ENCODE peak calls at places on chromosomes 3 and 15, in four cellular contexts. One of them, this sample, is unnamed. For H3K4me1, the result is how much of the 10 kb centered on the place peaks cover.

GRCh38 chr15:80185152-80185551 is 32.4 kb downstream of the FAH start:
- DNase-seq in A549: no peak
- DNase-seq in mucosa of descending colon: no peak
- DNase-seq in adipocyte: no peak
- DNase-seq in this sample: no peak

GRCh38 chr15:85114886-85115285 is 133.2 kb downstream of the PDE8A start:
- DNase-seq in mucosa of descending colon: no peak
- DNase-seq in A549: no peak
- DNase-seq in adipocyte: no peak
- DNase-seq in this sample: no peak

GRCh38 chr3:56917740-56918568 is 116.2 kb upstream of the ARHGEF3 start:
- DNase-seq in A549: no peak
- DNase-seq in adipocyte: no peak
- DNase-seq in mucosa of descending colon: peak
- DNase-seq in this sample: no peak

GRCh38 chr3:36650271-36650671 is 114.1 kb downstream of the DCLK3 start:
- DNase-seq in mucosa of descending colon: no peak
- DNase-seq in adipocyte: peak
- DNase-seq in A549: no peak
- DNase-seq in this sample: no peak

GRCh38 chr3:70072180-70072579 is 72.6 kb downstream of the SAMMSON start:
- DNase-seq in A549: no peak
- DNase-seq in mucosa of descending colon: no peak
- DNase-seq in adipocyte: no peak
- DNase-seq in this sample: peak

GRCh38 chr3:65551945-65552344 is 486.8 kb downstream of the MAGI1 start:
- DNase-seq in mucosa of descending colon: no peak
- DNase-seq in A549: no peak
- DNase-seq in adipocyte: no peak
- DNase-seq in this sample: no peak

GRCh38 chr3:101809178-101810022 is 30.4 kb downstream of the NXPE3 start:
- DNase-seq in mucosa of descending colon: peak
- DNase-seq in A549: no peak
- DNase-seq in adipocyte: peak
- DNase-seq in this sample: peak

GRCh38 chr15:67082007-67082536 is 16.7 kb downstream of the SMAD3 start:
- DNase-seq in A549: no peak
- DNase-seq in mucosa of descending colon: peak
- DNase-seq in adipocyte: no peak
- DNase-seq in this sample: no peak

GRCh38 chr15:61318276-61318675 is 89.2 kb upstream of the RORA start:
- DNase-seq in A549: no peak
- DNase-seq in mucosa of descending colon: no peak
- DNase-seq in adipocyte: no peak
- DNase-seq in this sample: no peak

GRCh38 chr3:2713923-2714322 is 396.3 kb downstream of the IL5RA start:
- DNase-seq in mucosa of descending colon: peak
- DNase-seq in A549: no peak
- DNase-seq in adipocyte: no peak
- DNase-seq in this sample: no peak

GRCh38 chr3:184540777-184541681 is 20.6 kb upstream of the EPHB3 start:
- DNase-seq in A549: peak
- DNase-seq in mucosa of descending colon: peak
- DNase-seq in adipocyte: peak
- DNase-seq in this sample: peak

GRCh38 chr3:107496855-107497254 is 25.9 kb upstream of the BBX start:
- DNase-seq in A549: no peak
- DNase-seq in mucosa of descending colon: no peak
- DNase-seq in adipocyte: no peak
- DNase-seq in this sample: no peak

GRCh38 chr15:31974855-31975421 is 55.4 kb upstream of the CHRNA7 start:
- DNase-seq in A549: peak
- DNase-seq in adipocyte: peak
- DNase-seq in mucosa of descending colon: peak
- DNase-seq in this sample: no peak

GRCh38 chr3:134381836-134382442 is 7.7 kb upstream of the AMOTL2 start:
- DNase-seq in mucosa of descending colon: peak
- DNase-seq in adipocyte: no peak
- DNase-seq in A549: no peak
- DNase-seq in this sample: peak

GRCh38 chr15:40161693-40162401 is 978 bp downstream of the BUB1B start:
- DNase-seq in mucosa of descending colon: no peak
- DNase-seq in adipocyte: no peak
- DNase-seq in A549: no peak
- DNase-seq in this sample: no peak

GRCh38 chr3:175224051-175224450 is 364.9 kb downstream of the NAALADL2 start:
- DNase-seq in adipocyte: no peak
- DNase-seq in A549: no peak
- DNase-seq in mucosa of descending colon: no peak
- DNase-seq in this sample: no peak

GRCh38 chr15:39275066-39275465 is 305.8 kb upstream of the THBS1 start:
- DNase-seq in mucosa of descending colon: no peak
- DNase-seq in A549: no peak
- DNase-seq in adipocyte: no peak
- DNase-seq in this sample: no peak

GRCh38 chr3:31893174-31893573 is 87.9 kb downstream of the OSBPL10 start:
- DNase-seq in adipocyte: no peak
- DNase-seq in A549: no peak
- DNase-seq in mucosa of descending colon: no peak
- DNase-seq in this sample: no peak

GRCh38 chr3:105066106-105066839 is 300.4 kb upstream of the ALCAM start:
- DNase-seq in adipocyte: no peak
- DNase-seq in mucosa of descending colon: no peak
- DNase-seq in A549: no peak
- DNase-seq in this sample: no peak

GRCh38 chr15:75693501-75694240 is 19.0 kb downstream of the CSPG4 start:
- DNase-seq in mucosa of descending colon: no peak
- DNase-seq in adipocyte: peak
- DNase-seq in A549: no peak
- DNase-seq in this sample: no peak

GRCh38 chr3:195102609-195103467 is 168.1 kb downstream of the XXYLT1 start:
- DNase-seq in adipocyte: peak
- DNase-seq in mucosa of descending colon: peak
- DNase-seq in A549: peak
- DNase-seq in this sample: peak

GRCh38 chr3:12197475-12197874 is 38.8 kb upstream of the TIMP4 start:
- DNase-seq in A549: no peak
- DNase-seq in mucosa of descending colon: no peak
- DNase-seq in adipocyte: no peak
- DNase-seq in this sample: no peak
- H3K4me1 ChIP-seq in A549: half or more
- H3K4me1 ChIP-seq in mucosa of descending colon: under half
- H3K4me1 ChIP-seq in adipocyte: under half
- H3K4me1 ChIP-seq in this sample: under half

GRCh38 chr3:20361000-20361399 is 175.0 kb upstream of the SGO1 start:
- DNase-seq in A549: no peak
- DNase-seq in adipocyte: no peak
- DNase-seq in mucosa of descending colon: no peak
- DNase-seq in this sample: no peak
- H3K4me3 ChIP-seq in A549: no peak
- H3K4me3 ChIP-seq in adipocyte: no peak
- H3K4me3 ChIP-seq in mucosa of descending colon: no peak
- H3K4me3 ChIP-seq in this sample: no peak

DNA sequence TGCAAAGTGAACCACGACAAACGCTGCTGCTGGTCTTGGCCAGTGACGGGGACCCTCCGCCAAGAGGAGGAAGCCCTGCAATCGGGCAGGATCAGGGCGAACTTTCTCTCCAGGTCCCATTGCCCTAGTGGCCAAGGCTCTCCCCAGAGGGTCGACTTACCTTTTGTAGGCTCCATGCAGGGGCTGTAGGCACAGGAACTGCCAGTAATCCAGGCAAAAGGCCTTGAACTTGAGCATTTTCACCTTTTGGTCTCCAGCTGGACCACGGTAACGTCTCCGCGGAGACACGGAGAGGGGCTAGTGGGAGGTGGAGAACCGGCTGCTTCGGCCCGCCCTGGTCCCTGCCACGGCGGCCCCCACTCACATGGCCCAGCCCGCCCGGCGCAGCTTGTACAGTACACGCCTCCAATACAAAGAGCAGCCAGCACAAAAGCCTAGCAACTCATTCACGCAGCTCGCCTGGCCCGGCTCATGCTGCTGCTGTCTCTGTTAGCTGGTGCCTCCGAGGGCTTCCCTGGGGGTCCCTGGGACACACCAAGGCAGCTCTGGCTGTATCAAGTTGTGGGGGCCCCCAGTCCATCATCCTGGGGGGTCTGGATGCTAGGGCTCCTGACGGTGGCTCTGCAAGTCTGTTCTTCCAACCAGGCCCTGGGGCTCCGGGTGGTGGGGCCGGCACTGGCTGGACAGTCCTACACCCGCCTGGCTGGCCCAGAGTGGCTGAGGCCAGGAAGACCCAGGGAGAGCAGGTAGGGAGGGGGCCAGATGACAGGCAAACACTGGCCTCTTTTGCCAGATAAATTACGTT is 30.9 kb downstream of the IQSEC1 start:
- DNase-seq in adipocyte: no peak
- DNase-seq in mucosa of descending colon: no peak
- DNase-seq in A549: no peak
- DNase-seq in this sample: no peak
- H3K4me1 ChIP-seq in adipocyte: under half
- H3K4me1 ChIP-seq in mucosa of descending colon: under half
- H3K4me1 ChIP-seq in A549: under half
- H3K4me1 ChIP-seq in this sample: under half

GRCh38 chr15:41827290-41827879 is 507 bp upstream of the JMJD7 start:
- DNase-seq in A549: no peak
- DNase-seq in mucosa of descending colon: no peak
- DNase-seq in adipocyte: no peak
- DNase-seq in this sample: peak
- H3K4me3 ChIP-seq in A549: peak
- H3K4me3 ChIP-seq in mucosa of descending colon: no peak
- H3K4me3 ChIP-seq in adipocyte: peak
- H3K4me3 ChIP-seq in this sample: peak

DNA sequence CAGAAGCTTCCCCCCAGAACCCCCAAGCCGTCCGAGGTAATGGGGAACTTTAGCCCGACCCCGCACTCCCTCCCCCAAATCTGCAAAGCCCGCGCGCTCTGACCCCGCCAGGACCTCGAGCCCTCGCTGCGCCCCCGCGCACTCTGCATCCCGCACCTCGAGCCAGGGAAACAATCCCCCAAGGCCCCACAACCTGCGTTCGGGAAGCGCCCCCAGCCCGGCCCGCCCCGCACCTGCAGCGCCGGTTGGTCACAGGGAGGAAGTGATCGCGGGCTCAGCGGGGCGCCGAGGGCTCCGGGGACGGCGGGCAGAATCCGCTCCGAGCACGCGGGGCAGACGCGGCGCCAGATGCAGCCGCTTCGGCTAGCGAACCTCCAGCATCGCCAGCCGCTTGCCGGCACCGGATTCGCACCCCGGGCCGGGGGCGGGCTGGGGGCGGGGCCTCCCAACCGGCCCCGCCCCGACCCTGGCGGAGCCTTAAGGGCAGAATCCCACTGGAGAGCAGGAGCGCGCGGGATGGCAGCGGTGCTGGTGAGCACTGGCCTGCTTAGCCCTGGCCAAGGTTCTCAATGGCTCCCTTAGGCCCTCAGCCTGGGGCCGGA is at the start of gene CAMKV:
- DNase-seq in A549: no peak
- DNase-seq in adipocyte: peak
- DNase-seq in mucosa of descending colon: no peak
- DNase-seq in this sample: no peak
- H3K4me1 ChIP-seq in A549: under half
- H3K4me1 ChIP-seq in adipocyte: under half
- H3K4me1 ChIP-seq in mucosa of descending colon: under half
- H3K4me1 ChIP-seq in this sample: under half

DNA sequence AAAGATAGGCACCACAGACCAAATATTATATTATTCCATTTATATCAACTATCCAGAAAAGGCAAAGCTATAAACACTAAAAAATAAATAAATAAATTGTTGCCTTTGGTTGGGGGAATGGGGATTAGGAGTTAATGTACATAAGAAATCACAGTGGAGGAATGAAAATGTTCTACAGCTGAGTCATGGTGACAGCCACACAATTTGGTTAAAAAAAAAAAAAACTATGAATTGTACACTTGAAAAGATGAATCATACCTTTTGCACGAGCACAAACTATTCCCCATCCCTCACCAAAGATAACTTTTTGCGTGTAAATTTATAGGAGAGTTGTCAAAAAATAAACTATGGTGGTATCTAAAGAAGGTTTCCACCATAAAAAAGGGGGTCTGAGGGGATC is 103.2 kb downstream of the TBC1D5 start:
- DNase-seq in adipocyte: peak
- DNase-seq in A549: no peak
- DNase-seq in mucosa of descending colon: no peak
- DNase-seq in this sample: no peak
- H3K4me3 ChIP-seq in adipocyte: peak
- H3K4me3 ChIP-seq in A549: peak
- H3K4me3 ChIP-seq in mucosa of descending colon: no peak
- H3K4me3 ChIP-seq in this sample: no peak

DNA sequence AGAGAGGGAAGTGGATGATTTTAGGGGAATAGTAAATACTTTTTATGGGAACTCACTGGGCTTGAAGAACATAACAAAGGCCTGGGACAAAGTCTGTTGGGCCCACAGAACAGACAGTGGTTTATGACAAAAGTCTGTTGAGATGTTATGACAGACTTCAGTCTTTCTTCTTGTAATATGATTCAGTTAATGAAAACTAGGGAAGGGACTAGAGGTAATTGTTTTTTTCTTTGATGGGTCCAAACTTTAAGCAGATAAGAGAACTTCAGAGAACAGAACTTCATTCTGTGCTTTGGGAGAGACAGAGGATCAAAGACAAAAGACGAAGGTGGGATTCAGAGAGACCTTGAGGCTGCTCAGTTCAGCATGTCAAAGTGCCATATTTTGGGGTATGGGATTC is 9.3 kb downstream of the CRYBG3 start:
- DNase-seq in A549: no peak
- DNase-seq in adipocyte: no peak
- DNase-seq in mucosa of descending colon: no peak
- DNase-seq in this sample: no peak
- H3K4me1 ChIP-seq in A549: under half
- H3K4me1 ChIP-seq in adipocyte: under half
- H3K4me1 ChIP-seq in mucosa of descending colon: under half
- H3K4me1 ChIP-seq in this sample: under half

This sample was measured in prostate gland.